ENCODE peak calls at places on chromosomes 5 and 9, in seven cellular contexts. X is IMR-90, Q is kidney, Z is esophagus squamous epithelium, A is transverse colon, G is PC-9, M is stomach. V is an unnamed sample.

GRCh38 chr5:35478856-35479682 is 138.6 kb upstream of the SPEF2 start:
- DNase-seq in X (peak; percentile 39), Q (no peak), Z (no peak), A (no peak), G (no peak), M (no peak), V (no peak)

GRCh38 chr9:36092509-36093215 is 43.9 kb upstream of the GLIPR2 start:
- DNase-seq in X (no peak), Q (no peak), Z (no peak), A (peak; percentile 28), G (no peak), M (no peak), V (no peak)

GRCh38 chr9:82511626-82512025 is 523.1 kb downstream of the SPATA31D1 start:
- DNase-seq in X (no peak), Q (no peak), Z (no peak), A (no peak), G (no peak), M (no peak), V (no peak)

GRCh38 chr5:56688402-56688801 is 126.9 kb upstream of the MAP3K1 start:
- DNase-seq in X (no peak), Q (no peak), Z (no peak), A (no peak), G (no peak), M (no peak), V (no peak)

GRCh38 chr9:7315746-7316457 is 483.7 kb downstream of the DMAC1 start:
- DNase-seq in X (peak; percentile 72), Q (no peak), Z (no peak), A (no peak), G (no peak), M (no peak), V (no peak)

GRCh38 chr5:114449836-114450515 is 88.1 kb downstream of the KCNN2 start:
- DNase-seq in X (peak; percentile 72), Q (peak; percentile 76), Z (no peak), A (peak; percentile 60), G (peak; percentile 34), M (peak; percentile 63), V (no peak)

GRCh38 chr9:127194881-127195713 is 69.5 kb upstream of the GARNL3 start:
- DNase-seq in X (peak; percentile 37), Q (peak; percentile 66), Z (no peak), A (no peak), G (peak; percentile 72), M (no peak), V (no peak)

GRCh38 chr5:6392571-6392970 is 14.2 kb upstream of the MED10 start:
- DNase-seq in X (no peak), Q (no peak), Z (no peak), A (no peak), G (no peak), M (no peak), V (no peak)

GRCh38 chr5:150000990-150001659 is 586 bp downstream of the HMGXB3 start:
- DNase-seq in X (peak; percentile 50), Q (peak; percentile 87), Z (no peak), A (peak; percentile 57), G (peak; percentile 44), M (peak; percentile 50), V (peak; percentile 13)

GRCh38 chr5:58444805-58445204 is 15.1 kb downstream of the PLK2 start:
- DNase-seq in X (no peak), Q (no peak), Z (no peak), A (no peak), G (no peak), M (no peak), V (no peak)

GRCh38 chr9:124214596-124215550 is 42.9 kb upstream of the NEK6 start:
- DNase-seq in X (no peak), Q (no peak), Z (no peak), A (no peak), G (no peak), M (peak; percentile 13), V (no peak)

DNA sequence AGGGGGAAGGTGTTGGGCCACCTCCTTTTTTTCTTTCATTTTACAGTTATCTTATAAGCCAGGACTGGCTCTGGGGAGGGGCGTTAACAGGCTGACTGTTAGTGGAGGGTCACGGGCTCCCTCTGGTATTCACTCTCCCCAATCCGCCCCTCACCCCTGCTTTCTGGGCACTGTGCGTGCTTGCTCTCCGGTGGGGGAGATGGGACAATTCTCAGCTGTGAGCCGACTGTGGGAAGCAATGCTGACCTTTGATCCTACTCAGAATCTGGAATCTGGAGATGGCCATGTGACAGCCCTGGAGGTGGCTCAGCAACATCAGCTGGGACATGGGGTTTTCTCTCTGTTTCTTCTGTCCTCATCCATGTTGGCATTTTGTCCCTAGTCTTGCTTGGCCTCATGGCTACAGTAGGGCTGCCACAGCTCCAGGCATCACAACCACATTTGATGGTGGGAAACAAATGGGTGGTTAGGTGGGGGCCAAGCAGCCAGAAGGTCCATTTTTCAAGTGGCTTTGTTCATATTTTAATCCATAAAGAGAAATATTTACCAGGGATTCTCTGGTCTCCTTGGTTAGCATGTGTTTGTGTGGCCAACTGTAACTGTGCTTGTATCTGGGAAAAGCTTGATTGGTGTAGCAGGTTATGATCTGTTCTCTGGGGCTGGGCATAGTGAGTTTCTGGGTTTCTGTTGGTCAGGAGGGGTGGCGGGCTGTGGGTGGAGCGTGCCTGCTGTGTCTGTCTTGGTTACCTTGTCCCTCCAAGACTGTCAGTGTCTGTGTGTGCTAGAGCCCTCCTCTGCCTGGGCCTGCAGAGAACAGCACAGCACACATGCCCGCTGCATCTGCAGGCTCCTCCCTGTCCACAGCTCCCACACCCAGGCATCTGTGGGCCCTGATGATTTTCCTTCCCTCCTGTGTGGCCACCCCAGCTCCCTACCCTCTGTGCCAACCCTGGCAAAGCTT is 12.4 kb downstream of the WNK2 start:
- DNase-seq in X (no peak), Q (peak; percentile 52), Z (no peak), A (peak; percentile 36), G (no peak), M (no peak), V (no peak)
- H3K4me1 ChIP-seq in X (no peaks in the 10 kb centered on the region), Q (no peaks in the 10 kb centered on the region), Z (no peaks in the 10 kb centered on the region), A (peaks cover 78% of the 10 kb centered on the region), G (peaks cover 16% of the 10 kb centered on the region), M (peaks cover 27% of the 10 kb centered on the region), V (no peaks in the 10 kb centered on the region)

GRCh38 chr5:174692982-174693422 is 31.4 kb upstream of the MSX2 start:
- DNase-seq in X (no peak), Q (no peak), Z (no peak), A (peak; percentile 16), G (no peak), M (no peak), V (no peak)
- H3K4me1 ChIP-seq in X (no peaks in the 10 kb centered on the region), Q (no peaks in the 10 kb centered on the region), Z (no peaks in the 10 kb centered on the region), A (peaks cover 10% of the 10 kb centered on the region), G (no peaks in the 10 kb centered on the region), M (peaks cover 3% of the 10 kb centered on the region), V (no peaks in the 10 kb centered on the region)

GRCh38 chr5:31408814-31409213 is 123.1 kb downstream of the DROSHA start:
- DNase-seq in X (peak; percentile 74), Q (no peak), Z (no peak), A (no peak), G (peak; percentile 53), M (no peak), V (no peak)
- H3K4me1 ChIP-seq in X (peaks cover 12% of the 10 kb centered on the region), Q (no peaks in the 10 kb centered on the region), Z (peaks cover 4% of the 10 kb centered on the region), A (no peaks in the 10 kb centered on the region), G (peaks cover 26% of the 10 kb centered on the region), M (no peaks in the 10 kb centered on the region), V (no peaks in the 10 kb centered on the region)

GRCh38 chr9:137221095-137221374 is 1.0 kb downstream of the RNF208 start:
- DNase-seq in X (no peak), Q (no peak), Z (no peak), A (no peak), G (no peak), M (no peak), V (no peak)

GRCh38 chr9:137224850-137225694 is at the start of gene CYSRT1:
- DNase-seq in X (no peak), Q (no peak), Z (no peak), A (no peak), G (peak; percentile 93), M (peak; percentile 64), V (no peak)

GRCh38 chr9:137221477-137222111 is 446 bp downstream of the RNF208 start:
- DNase-seq in X (no peak), Q (no peak), Z (no peak), A (no peak), G (no peak), M (no peak), V (no peak)

GRCh38 chr9:137222190-137223077 is at the start of gene RNF208:
- DNase-seq in X (no peak), Q (no peak), Z (no peak), A (no peak), G (no peak), M (no peak), V (no peak)

GRCh38 chr9:137223078-137224040 is 1.3 kb upstream of the RNF208 start:
- DNase-seq in X (peak; percentile 97), Q (peak; percentile 99), Z (peak; percentile 88), A (peak; percentile 97), G (peak; percentile 99), M (peak; percentile 98), V (peak; percentile 98)
- H3K4me1 ChIP-seq in X (peaks cover 19% of the 10 kb centered on the region), Q (peaks cover 33% of the 10 kb centered on the region), Z (peaks cover 55% of the 10 kb centered on the region), A (peaks cover 49% of the 10 kb centered on the region), G (peaks cover 54% of the 10 kb centered on the region), M (peaks cover 90% of the 10 kb centered on the region), V (peaks cover 22% of the 10 kb centered on the region)

GRCh38 chr5:153014194-153014593 is 476.3 kb upstream of the GRIA1 start:
- DNase-seq in X (no peak), Q (no peak), Z (no peak), A (no peak), G (no peak), M (no peak), V (no peak)
- H3K4me1 ChIP-seq in X (no peaks in the 10 kb centered on the region), Q (no peaks in the 10 kb centered on the region), Z (no peaks in the 10 kb centered on the region), A (no peaks in the 10 kb centered on the region), G (no peaks in the 10 kb centered on the region), M (no peaks in the 10 kb centered on the region), V (no peaks in the 10 kb centered on the region)

GRCh38 chr5:143356855-143357254 is 46.6 kb downstream of the NR3C1 start:
- DNase-seq in X (no peak), Q (no peak), Z (no peak), A (no peak), G (no peak), M (no peak), V (no peak)
- H3K4me1 ChIP-seq in X (peaks cover 4% of the 10 kb centered on the region), Q (peaks cover 4% of the 10 kb centered on the region), Z (peaks cover 13% of the 10 kb centered on the region), A (peaks cover 12% of the 10 kb centered on the region), G (peaks cover 24% of the 10 kb centered on the region), M (peaks cover 46% of the 10 kb centered on the region), V (peaks cover 40% of the 10 kb centered on the region)

GRCh38 chr5:91311168-91311696 is 71.9 kb downstream of the ARRDC3 start:
- DNase-seq in X (no peak), Q (no peak), Z (no peak), A (no peak), G (no peak), M (no peak), V (no peak)
- H3K4me1 ChIP-seq in X (peaks cover 18% of the 10 kb centered on the region), Q (peaks cover 9% of the 10 kb centered on the region), Z (peaks cover 33% of the 10 kb centered on the region), A (peaks cover 37% of the 10 kb centered on the region), G (peaks cover 38% of the 10 kb centered on the region), M (peaks cover 8% of the 10 kb centered on the region), V (peaks cover 24% of the 10 kb centered on the region)

GRCh38 chr5:72246239-72246580 is 73.8 kb downstream of the MRPS27 start:
- DNase-seq in X (no peak), Q (no peak), Z (no peak), A (no peak), G (no peak), M (no peak), V (no peak)
- H3K4me1 ChIP-seq in X (peaks cover 14% of the 10 kb centered on the region), Q (no peaks in the 10 kb centered on the region), Z (peaks cover 5% of the 10 kb centered on the region), A (peaks cover 25% of the 10 kb centered on the region), G (peaks cover 27% of the 10 kb centered on the region), M (peaks cover 3% of the 10 kb centered on the region), V (no peaks in the 10 kb centered on the region)